ENCODE peak calls at places on chromosomes 5 and 9, in four cellular contexts. W is NCI-H2029; V is nucleus accumbens; B is stimulated activated CD8-positive, alpha-beta memory T cell treated with anti-CD3 and anti-CD28 coated beads, Interleukin-7, amount 100 ng/mL, for 4 hours. D is an unnamed sample.

GRCh38 chr5:14914603-14915277 is 43.2 kb upstream of the ANKH start:
- DNase-seq in W (no peak), V (no peak), B (no peak), D (no peak)

GRCh38 chr9:25677301-25678146 is 720 bp downstream of the TUSC1 start:
- DNase-seq in B (no peak), W (no peak), V (peak; percentile 77), D (no peak)

GRCh38 chr5:173035904-173036707 is 20.0 kb upstream of the CREBRF start:
- DNase-seq in V (no peak), W (no peak), B (no peak), D (no peak)

GRCh38 chr5:53482717-53483638 is 2.5 kb downstream of the FST start:
- DNase-seq in W (no peak), B (no peak), V (no peak), D (no peak)

GRCh38 chr9:97802276-97802675 is 50.8 kb upstream of the FOXE1 start:
- DNase-seq in V (no peak), W (no peak), B (no peak), D (no peak)

GRCh38 chr9:135587658-135588057 is 26.1 kb downstream of the PAEP start:
- DNase-seq in B (no peak), W (no peak), V (no peak), D (no peak)

GRCh38 chr5:57438162-57438561 is 44.4 kb downstream of the ACTBL2 start:
- DNase-seq in B (no peak), W (no peak), V (no peak), D (no peak)

GRCh38 chr9:127650511-127650910 is 38.4 kb downstream of the STXBP1 start:
- DNase-seq in W (no peak), V (no peak), B (no peak), D (no peak)

GRCh38 chr9:134214395-134214765 is 50.0 kb upstream of the RNU6ATAC start:
- DNase-seq in V (no peak), B (no peak), W (no peak), D (no peak)

GRCh38 chr5:28707706-28708105 is 1669.3 kb upstream of the CDH9 start:
- DNase-seq in W (no peak), V (no peak), B (no peak), D (no peak)

GRCh38 chr5:73607228-73607627 is 18.8 kb upstream of the ARHGEF28 start:
- DNase-seq in V (no peak), W (no peak), B (no peak), D (no peak)

GRCh38 chr9:128020692-128021091 is 39.9 kb upstream of the EEIG1 start:
- DNase-seq in B (no peak), W (no peak), V (no peak), D (no peak)

GRCh38 chr5:56561-57290 is 35.2 kb upstream of the PLEKHG4B start:
- DNase-seq in V (no peak), B (no peak), W (peak; percentile 42), D (no peak)

GRCh38 chr9:133199648-133200321 is 9.3 kb downstream of the OBP2B start:
- DNase-seq in V (no peak), B (no peak), W (no peak), D (no peak)

GRCh38 chr9:85321561-85321960 is 420.2 kb downstream of the AGTPBP1 start:
- DNase-seq in W (no peak), V (no peak), B (no peak), D (no peak)

GRCh38 chr9:87868635-87869034 is 14.0 kb upstream of the SPATA31E1 start:
- DNase-seq in V (no peak), B (no peak), W (no peak), D (no peak)

GRCh38 chr9:72977670-72978069 is 24.8 kb upstream of the ALDH1A1 start:
- DNase-seq in V (no peak), B (no peak), W (no peak), D (no peak)

GRCh38 chr9:96299823-96300222 is 2.2 kb downstream of the HSD17B3 start:
- DNase-seq in V (no peak), B (no peak), W (no peak), D (no peak)

GRCh38 chr9:89638897-89639296 is 34.1 kb downstream of the GADD45G start:
- DNase-seq in B (no peak), W (no peak), V (no peak), D (no peak)

GRCh38 chr9:36245906-36246305 is 12.3 kb downstream of the GNE start:
- DNase-seq in V (no peak), B (no peak), W (no peak), D (no peak)

GRCh38 chr5:172383231-172383802 is 71.0 kb downstream of the SH3PXD2B start:
- DNase-seq in V (no peak), W (peak; percentile 95), B (no peak), D (no peak)

GRCh38 chr5:175746851-175747250 is 89.0 kb downstream of the HRH2 start:
- DNase-seq in W (no peak), B (no peak), V (no peak), D (no peak)

GRCh38 chr5:10808347-10809212 is 47.5 kb upstream of the DAP start:
- DNase-seq in W (no peak), V (no peak), B (no peak), D (no peak)

GRCh38 chr5:132915681-132916080 is 42.2 kb downstream of the LEAP2 start:
- DNase-seq in V (no peak), B (no peak), W (no peak), D (no peak)

GRCh38 chr9:125748511-125749099 is 1.4 kb downstream of the PBX3 start:
- DNase-seq in B (no peak), V (no peak), W (no peak), D (no peak)

GRCh38 chr5:136518814-136519213 is 153.5 kb upstream of the TRPC7 start:
- DNase-seq in W (no peak), V (no peak), B (no peak), D (no peak)

GRCh38 chr5:176667637-176668036 is 20.4 kb downstream of the TSPAN17 start:
- DNase-seq in B (no peak), V (no peak), W (no peak), D (no peak)

GRCh38 chr9:114276908-114277821 is 45.7 kb upstream of the ORM1 start:
- DNase-seq in W (no peak), V (no peak), B (no peak), D (no peak)

D was measured in glomerular endothelial cell.